ENCODE peak calls at places on chromosomes 6 and 20, in four cellular contexts. One of them, this sample, is unnamed. For H3K4me1, the result is how much of the 10 kb centered on the place peaks cover.

GRCh38 chr6:122753688-122754056 is 25.8 kb upstream of the FABP7 start:
- DNase-seq in fibroblast of lung: peak
- DNase-seq in heart left ventricle: no peak
- DNase-seq in GM23338: no peak
- DNase-seq in this sample: no peak

GRCh38 chr20:21361266-21361665 is 36.1 kb downstream of the NKX2-4 start:
- DNase-seq in fibroblast of lung: peak
- DNase-seq in GM23338: no peak
- DNase-seq in heart left ventricle: no peak
- DNase-seq in this sample: no peak

GRCh38 chr6:144415014-144415413 is 129.9 kb downstream of the UTRN start:
- DNase-seq in GM23338: no peak
- DNase-seq in fibroblast of lung: peak
- DNase-seq in heart left ventricle: no peak
- DNase-seq in this sample: no peak

GRCh38 chr6:19603716-19604115 is 233.5 kb upstream of the ID4 start:
- DNase-seq in GM23338: no peak
- DNase-seq in heart left ventricle: no peak
- DNase-seq in fibroblast of lung: no peak
- DNase-seq in this sample: no peak

GRCh38 chr20:31488171-31488570 is 13.1 kb downstream of the REM1 start:
- DNase-seq in heart left ventricle: peak
- DNase-seq in GM23338: no peak
- DNase-seq in fibroblast of lung: no peak
- DNase-seq in this sample: no peak

GRCh38 chr6:139126255-139126654 is 8.6 kb upstream of the HECA start:
- DNase-seq in fibroblast of lung: peak
- DNase-seq in GM23338: no peak
- DNase-seq in heart left ventricle: no peak
- DNase-seq in this sample: no peak

GRCh38 chr20:51345601-51346101 is 196.9 kb downstream of the NFATC2 start:
- DNase-seq in GM23338: no peak
- DNase-seq in fibroblast of lung: peak
- DNase-seq in heart left ventricle: no peak
- DNase-seq in this sample: no peak

GRCh38 chr6:89944181-89944755 is 50.0 kb downstream of the GJA10 start:
- DNase-seq in fibroblast of lung: peak
- DNase-seq in GM23338: no peak
- DNase-seq in heart left ventricle: no peak
- DNase-seq in this sample: no peak

GRCh38 chr6:117194978-117195377 is 70.4 kb upstream of the VGLL2 start:
- DNase-seq in heart left ventricle: no peak
- DNase-seq in GM23338: no peak
- DNase-seq in fibroblast of lung: no peak
- DNase-seq in this sample: no peak

GRCh38 chr20:46285740-46286139 is 22.6 kb downstream of the CDH22 start:
- DNase-seq in fibroblast of lung: no peak
- DNase-seq in GM23338: no peak
- DNase-seq in heart left ventricle: no peak
- DNase-seq in this sample: no peak

GRCh38 chr20:48286571-48287551 is 501.6 kb upstream of the SULF2 start:
- DNase-seq in heart left ventricle: no peak
- DNase-seq in GM23338: no peak
- DNase-seq in fibroblast of lung: peak
- DNase-seq in this sample: no peak

GRCh38 chr20:41617059-41617921 is 887 bp downstream of the CHD6 start:
- DNase-seq in GM23338: peak
- DNase-seq in heart left ventricle: peak
- DNase-seq in fibroblast of lung: peak
- DNase-seq in this sample: peak

GRCh38 chr6:81373414-81373813 is 379.1 kb downstream of the TENT5A start:
- DNase-seq in heart left ventricle: no peak
- DNase-seq in fibroblast of lung: no peak
- DNase-seq in GM23338: no peak
- DNase-seq in this sample: no peak

GRCh38 chr20:37986063-37986858 is 47.0 kb downstream of the TTI1 start:
- DNase-seq in fibroblast of lung: no peak
- DNase-seq in GM23338: no peak
- DNase-seq in heart left ventricle: no peak
- DNase-seq in this sample: no peak

GRCh38 chr20:62723351-62723750 is 14.7 kb downstream of the NTSR1 start:
- DNase-seq in fibroblast of lung: peak
- DNase-seq in GM23338: no peak
- DNase-seq in heart left ventricle: no peak
- DNase-seq in this sample: no peak

GRCh38 chr20:17562804-17563305 is 7.0 kb upstream of the DSTN start:
- DNase-seq in heart left ventricle: no peak
- DNase-seq in fibroblast of lung: peak
- DNase-seq in GM23338: no peak
- DNase-seq in this sample: no peak

GRCh38 chr6:22248513-22249308 is 48.1 kb downstream of the PRL start:
- DNase-seq in GM23338: no peak
- DNase-seq in heart left ventricle: no peak
- DNase-seq in fibroblast of lung: peak
- DNase-seq in this sample: peak

GRCh38 chr20:42688576-42688975 is 501.1 kb downstream of the PTPRT start:
- DNase-seq in heart left ventricle: no peak
- DNase-seq in fibroblast of lung: no peak
- DNase-seq in GM23338: no peak
- DNase-seq in this sample: no peak

GRCh38 chr20:37095108-37095608 is 639 bp downstream of the RBL1 start:
- DNase-seq in fibroblast of lung: no peak
- DNase-seq in heart left ventricle: no peak
- DNase-seq in GM23338: no peak
- DNase-seq in this sample: no peak

GRCh38 chr6:99032396-99032795 is 84.7 kb upstream of the FBXL4 start:
- DNase-seq in GM23338: no peak
- DNase-seq in heart left ventricle: no peak
- DNase-seq in fibroblast of lung: no peak
- DNase-seq in this sample: no peak

GRCh38 chr6:4316867-4317400 is 181.6 kb upstream of the ECI2 start:
- DNase-seq in GM23338: no peak
- DNase-seq in fibroblast of lung: peak
- DNase-seq in heart left ventricle: peak
- DNase-seq in this sample: peak

GRCh38 chr6:110367001-110367400 is 8.9 kb upstream of the METTL24 start:
- DNase-seq in heart left ventricle: no peak
- DNase-seq in GM23338: no peak
- DNase-seq in fibroblast of lung: no peak
- DNase-seq in this sample: no peak
- H3K4me1 ChIP-seq in heart left ventricle: under half
- H3K4me1 ChIP-seq in GM23338: under half
- H3K4me1 ChIP-seq in fibroblast of lung: under half
- H3K4me1 ChIP-seq in this sample: under half

DNA sequence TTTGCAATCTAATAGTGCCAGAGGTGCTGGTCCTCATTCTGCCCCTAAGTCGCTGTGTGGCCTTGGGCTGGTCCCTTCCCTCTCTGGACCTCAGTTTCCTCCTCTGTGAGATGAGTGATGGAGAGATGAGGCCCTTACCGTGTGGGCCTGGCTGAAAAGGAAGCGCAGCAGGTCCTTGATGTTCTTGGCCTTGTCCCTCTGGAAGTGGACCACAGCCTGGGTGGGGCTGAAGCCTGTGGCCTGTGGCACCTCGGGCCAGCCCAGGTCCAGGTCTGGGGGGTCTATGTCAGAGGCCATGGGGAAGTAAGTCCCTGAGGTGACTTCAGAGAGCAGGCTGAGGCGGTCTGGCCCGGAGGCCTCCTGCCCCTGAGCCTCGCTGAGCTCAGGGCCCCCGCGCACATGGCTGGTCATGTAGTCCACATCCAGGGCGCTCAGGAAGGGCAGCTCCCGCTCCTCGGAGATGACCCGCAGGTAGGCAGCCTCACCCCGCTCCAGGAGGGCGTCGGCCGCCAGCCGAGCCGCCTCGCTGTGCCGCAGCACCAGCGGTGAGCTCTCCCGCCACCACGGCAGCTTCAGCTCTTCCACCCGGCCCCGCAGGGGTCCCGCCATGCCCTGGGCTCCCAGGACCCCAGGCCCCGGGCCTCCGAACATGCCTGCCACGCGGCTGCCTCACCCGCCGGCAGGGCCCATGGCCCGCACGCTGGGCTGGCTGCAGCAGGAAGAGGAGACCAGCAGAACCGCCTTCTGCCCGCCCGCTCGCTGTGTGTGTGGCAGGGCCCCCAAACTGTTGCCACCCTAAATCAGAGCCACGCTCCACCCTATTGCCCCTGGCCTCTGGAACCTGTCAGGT is at the start of gene FAM83C:
- DNase-seq in heart left ventricle: no peak
- DNase-seq in GM23338: no peak
- DNase-seq in fibroblast of lung: no peak
- DNase-seq in this sample: no peak
- TF ChIP-seq CTCF in heart left ventricle: no peak
- TF ChIP-seq CTCF in GM23338: no peak
- TF ChIP-seq CTCF in fibroblast of lung: no peak
- TF ChIP-seq CTCF in this sample: no peak

GRCh38 chr20:433300-433975 is 25.3 kb downstream of the RBCK1 start:
- DNase-seq in GM23338: no peak
- DNase-seq in heart left ventricle: no peak
- DNase-seq in fibroblast of lung: no peak
- DNase-seq in this sample: no peak
- H3K27ac ChIP-seq in GM23338: no peak
- H3K27ac ChIP-seq in heart left ventricle: no peak
- H3K27ac ChIP-seq in fibroblast of lung: no peak
- H3K27ac ChIP-seq in this sample: no peak

DNA sequence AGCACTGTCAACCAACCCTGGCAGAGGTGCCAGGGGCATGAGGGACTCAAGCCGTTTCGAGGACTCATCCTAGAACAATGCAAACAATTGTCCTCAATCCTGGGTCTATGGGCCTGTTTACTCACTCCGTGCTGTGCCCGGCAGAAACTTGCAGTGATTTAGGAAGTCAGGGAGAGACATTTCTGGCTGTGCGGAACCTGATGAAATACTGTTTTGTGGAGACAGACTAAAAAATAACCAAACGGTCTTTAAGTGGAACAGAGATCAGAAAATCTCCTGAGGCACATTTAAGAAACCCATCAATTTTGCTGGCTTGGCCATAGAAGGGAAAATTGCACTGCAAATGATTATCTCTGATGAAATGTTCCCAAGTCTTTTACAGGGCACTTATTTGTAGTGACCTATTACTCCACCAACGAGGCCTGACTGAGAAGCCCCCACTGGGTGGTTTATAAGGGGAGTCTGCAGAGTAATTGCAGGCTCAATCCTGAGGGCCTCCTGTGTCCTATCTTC is 79.8 kb upstream of the KCNK16 start:
- DNase-seq in GM23338: no peak
- DNase-seq in fibroblast of lung: no peak
- DNase-seq in heart left ventricle: no peak
- DNase-seq in this sample: no peak
- H3K4me1 ChIP-seq in GM23338: under half
- H3K4me1 ChIP-seq in fibroblast of lung: under half
- H3K4me1 ChIP-seq in heart left ventricle: under half
- H3K4me1 ChIP-seq in this sample: under half

GRCh38 chr6:44598679-44599078 is 211.2 kb downstream of the CDC5L start:
- DNase-seq in GM23338: no peak
- DNase-seq in heart left ventricle: no peak
- DNase-seq in fibroblast of lung: no peak
- DNase-seq in this sample: no peak

GRCh38 chr6:44590471-44590870 is 203.0 kb downstream of the CDC5L start:
- DNase-seq in heart left ventricle: no peak
- DNase-seq in fibroblast of lung: no peak
- DNase-seq in GM23338: no peak
- DNase-seq in this sample: no peak

GRCh38 chr6:44594471-44594870 is 207.0 kb downstream of the CDC5L start:
- DNase-seq in fibroblast of lung: no peak
- DNase-seq in heart left ventricle: no peak
- DNase-seq in GM23338: peak
- DNase-seq in this sample: no peak

GRCh38 chr6:44593539-44593944 is 206.0 kb downstream of the CDC5L start:
- DNase-seq in heart left ventricle: peak
- DNase-seq in fibroblast of lung: peak
- DNase-seq in GM23338: peak
- DNase-seq in this sample: no peak
- TF ChIP-seq CTCF in heart left ventricle: peak
- TF ChIP-seq CTCF in fibroblast of lung: peak
- TF ChIP-seq CTCF in GM23338: peak
- TF ChIP-seq CTCF in this sample: peak

GRCh38 chr6:57173886-57174510 is 1.9 kb downstream of the BAG2 start:
- DNase-seq in heart left ventricle: no peak
- DNase-seq in fibroblast of lung: peak
- DNase-seq in GM23338: peak
- DNase-seq in this sample: no peak
- H3K27ac ChIP-seq in heart left ventricle: peak
- H3K27ac ChIP-seq in fibroblast of lung: peak
- H3K27ac ChIP-seq in GM23338: no peak
- H3K27ac ChIP-seq in this sample: peak